ENCODE peak calls at places on chromosomes 16 and 17, in four cellular contexts. I, N, E and M are unnamed samples.

GRCh38 chr16:8727084-8727590 is 52.7 kb downstream of the ABAT start:
- DNase-seq in N (no peak), I (no peak), E (no peak), M (no peak)

GRCh38 chr17:71667661-71668060 is 453.2 kb upstream of the SOX9 start:
- DNase-seq in N (no peak), E (no peak), I (no peak), M (no peak)

GRCh38 chr16:72927199-72928088 is 120.5 kb downstream of the ZFHX3 start:
- DNase-seq in E (peak), N (no peak), I (no peak), M (no peak)

GRCh38 chr17:68640601-68641000 is 39.4 kb upstream of the FAM20A start:
- DNase-seq in E (no peak), N (no peak), I (no peak), M (no peak)

GRCh38 chr16:56475226-56475625 is 23.9 kb downstream of the OGFOD1 start:
- DNase-seq in N (no peak), E (no peak), I (no peak), M (no peak)

GRCh38 chr16:14335297-14335696 is 264.2 kb downstream of the MRTFB start:
- DNase-seq in E (no peak), I (peak), N (no peak), M (no peak)

GRCh38 chr16:88197481-88198456 is 185.0 kb upstream of the ZNF469 start:
- DNase-seq in E (no peak), I (no peak), N (no peak), M (no peak)

GRCh38 chr16:49094471-49094870 is 187.2 kb downstream of the CBLN1 start:
- DNase-seq in E (no peak), I (no peak), N (no peak), M (no peak)

GRCh38 chr17:65334391-65334790 is 197.2 kb downstream of the RGS9 start:
- DNase-seq in I (no peak), N (no peak), E (no peak), M (no peak)

GRCh38 chr17:75652934-75653549 is 13.9 kb downstream of the RECQL5 start:
- DNase-seq in I (peak), E (peak), N (no peak), M (peak)

GRCh38 chr17:72433797-72434196 is 313.0 kb downstream of the SOX9 start:
- DNase-seq in E (no peak), I (no peak), N (no peak), M (no peak)

GRCh38 chr16:30609002-30609927 is 924 bp downstream of the ZNF689 start:
- DNase-seq in N (no peak), I (peak), E (peak), M (peak)

GRCh38 chr16:30083216-30084055 is 7.6 kb downstream of the PPP4C start:
- DNase-seq in E (no peak), I (no peak), N (no peak), M (no peak)

GRCh38 chr16:17755158-17755557 is 284.4 kb upstream of the XYLT1 start:
- DNase-seq in E (no peak), I (no peak), N (no peak), M (no peak)

GRCh38 chr16:17747357-17747756 is 276.6 kb upstream of the XYLT1 start:
- DNase-seq in E (no peak), I (no peak), N (no peak), M (no peak)

GRCh38 chr16:17748005-17748719 is 277.4 kb upstream of the XYLT1 start:
- DNase-seq in I (no peak), N (no peak), E (no peak), M (no peak)

GRCh38 chr16:17744903-17745581 is 274.3 kb upstream of the XYLT1 start:
- DNase-seq in N (no peak), E (no peak), I (no peak), M (no peak)

DNA sequence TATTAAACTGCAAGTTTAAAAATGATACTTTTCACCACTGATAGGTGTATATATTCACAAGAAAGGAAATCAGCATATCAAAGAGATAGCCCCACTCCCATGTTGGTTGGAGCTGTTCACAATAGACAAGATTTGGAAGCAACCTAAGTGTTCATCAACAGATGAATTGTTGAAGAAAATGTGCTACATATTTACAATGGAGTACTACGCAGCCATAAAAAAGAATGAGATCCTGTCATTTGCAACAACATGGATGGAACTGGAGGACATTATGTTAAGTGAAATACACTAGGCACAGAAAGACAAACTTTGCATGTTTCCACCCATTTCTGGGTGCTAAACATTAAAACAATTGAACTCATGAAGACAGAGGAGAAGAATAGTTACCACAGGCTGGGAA is 278.9 kb upstream of the XYLT1 start:
- DNase-seq in I (no peak), E (no peak), N (no peak), M (no peak)
- TF ChIP-seq SPI1 in I (no peak), E (no peak), N (no peak), M (no peak)

GRCh38 chr17:40699880-40700279 is 3.7 kb downstream of the KRT24 start:
- DNase-seq in N (no peak), E (no peak), I (no peak), M (no peak)
- TF ChIP-seq SPI1 in N (no peak), E (no peak), I (no peak), M (no peak)

GRCh38 chr17:48236681-48237134 is 129.1 kb downstream of the SNX11 start:
- DNase-seq in N (no peak), E (no peak), I (no peak), M (no peak)

GRCh38 chr17:48228720-48229119 is 121.2 kb downstream of the SNX11 start:
- DNase-seq in I (peak), N (no peak), E (no peak), M (no peak)

GRCh38 chr17:48234922-48235321 is 127.4 kb downstream of the SNX11 start:
- DNase-seq in E (no peak), I (no peak), N (no peak), M (no peak)

GRCh38 chr17:48231995-48232729 is 124.6 kb downstream of the SNX11 start:
- DNase-seq in I (no peak), E (no peak), N (no peak), M (no peak)
- TF ChIP-seq SPI1 in I (no peak), E (no peak), N (no peak), M (no peak)

DNA sequence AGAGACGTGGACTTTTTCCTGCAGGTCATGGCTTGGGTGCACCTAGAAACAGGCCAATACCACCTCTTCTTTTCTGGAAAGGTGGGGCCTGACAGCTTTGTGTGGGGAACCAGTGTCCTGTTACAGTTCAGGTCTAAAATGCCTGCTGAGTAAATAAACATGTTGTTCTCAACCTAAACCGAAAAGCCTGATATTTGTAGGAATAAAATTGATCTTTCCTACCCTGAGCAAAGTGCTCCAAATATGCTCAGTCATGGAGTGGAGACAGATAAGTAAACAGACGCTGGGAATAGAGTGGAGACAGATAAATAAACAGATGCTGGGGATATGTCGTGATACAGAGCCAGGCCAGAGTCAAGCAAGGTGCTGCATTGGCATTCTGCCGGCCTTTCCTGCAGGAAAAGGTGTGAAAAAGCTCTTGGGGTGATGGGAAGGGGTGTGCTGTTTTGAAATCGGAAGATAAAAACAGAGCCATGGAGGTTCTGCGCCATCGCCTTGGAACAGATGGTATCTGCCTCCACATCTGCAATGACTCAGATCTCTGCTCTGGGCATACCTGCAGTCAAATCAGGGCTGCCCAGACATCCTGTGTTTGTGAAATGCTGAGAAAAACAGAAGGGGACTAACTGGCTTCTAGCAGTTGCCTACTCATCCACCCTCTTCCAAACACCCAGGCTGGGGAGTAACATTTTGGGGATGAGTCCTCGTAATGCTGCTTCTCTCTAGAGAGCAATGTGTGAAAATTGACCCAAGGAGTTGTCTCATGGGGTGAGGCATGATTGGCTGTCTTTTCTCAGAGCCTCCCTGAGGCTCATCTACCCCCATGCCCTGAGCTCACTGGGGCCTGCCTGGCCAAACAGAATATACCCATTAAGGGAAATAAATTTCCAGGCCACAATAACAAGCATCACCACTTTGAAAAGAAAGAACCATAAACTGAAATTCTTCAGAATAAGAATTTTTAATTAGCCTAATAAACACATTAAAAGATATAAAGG is 16.8 kb upstream of the TRPV2 start:
- DNase-seq in E (no peak), I (peak), N (peak), M (peak)
- TF ChIP-seq SPI1 in E (no peak), I (no peak), N (no peak), M (no peak)

DNA sequence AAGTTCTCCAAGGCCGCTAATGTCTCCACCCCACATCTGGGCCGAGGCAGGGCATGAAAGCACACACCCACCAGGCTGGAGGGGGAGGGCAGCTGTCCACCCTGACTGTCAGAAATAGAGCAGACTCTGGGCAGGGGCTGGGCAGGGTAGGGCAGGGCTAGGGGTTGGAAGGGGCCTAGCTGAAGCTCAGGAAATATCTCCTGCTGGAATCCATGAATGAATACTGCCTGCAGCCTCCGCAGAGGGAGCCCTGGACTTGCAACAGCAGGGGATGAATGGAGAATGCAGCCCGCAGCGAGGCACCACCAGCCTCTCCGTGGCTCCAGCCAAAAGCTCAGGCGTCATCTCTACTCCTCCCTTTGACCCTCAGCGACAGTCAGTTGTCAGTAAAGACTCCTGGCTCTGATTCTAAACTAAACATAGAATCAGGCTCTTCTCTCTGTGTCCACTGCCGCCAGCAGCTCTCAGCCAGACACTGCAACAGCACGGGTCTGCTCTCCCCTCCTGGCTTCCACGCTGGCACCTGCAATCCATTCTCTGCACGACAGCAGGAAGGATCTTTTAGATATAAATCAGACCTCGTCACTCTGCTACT is 23.9 kb upstream of the NGFR start:
- DNase-seq in E (no peak), N (no peak), I (no peak), M (no peak)
- TF ChIP-seq SPI1 in E (no peak), N (no peak), I (no peak), M (no peak)

GRCh38 chr17:35713069-35713728 is 18.2 kb upstream of the RASL10B start:
- DNase-seq in N (no peak), E (no peak), I (no peak), M (no peak)

GRCh38 chr17:35705705-35706104 is 25.7 kb upstream of the RASL10B start:
- DNase-seq in I (no peak), N (no peak), E (no peak), M (no peak)

GRCh38 chr17:35708149-35708548 is 23.3 kb upstream of the RASL10B start:
- DNase-seq in I (no peak), N (no peak), E (no peak), M (no peak)

GRCh38 chr17:35708951-35709350 is 22.5 kb upstream of the RASL10B start:
- DNase-seq in I (no peak), E (peak), N (peak), M (no peak)

GRCh38 chr17:35709874-35710273 is 21.6 kb upstream of the RASL10B start:
- DNase-seq in N (no peak), I (no peak), E (no peak), M (no peak)
- TF ChIP-seq SPI1 in N (no peak), I (no peak), E (no peak), M (no peak)

GRCh38 chr16:66695935-66696668 is 441 bp downstream of the CMTM4 start:
- DNase-seq in E (no peak), N (no peak), I (peak), M (peak)
- TF ChIP-seq SPI1 in E (no peak), N (no peak), I (no peak), M (no peak)

DNA sequence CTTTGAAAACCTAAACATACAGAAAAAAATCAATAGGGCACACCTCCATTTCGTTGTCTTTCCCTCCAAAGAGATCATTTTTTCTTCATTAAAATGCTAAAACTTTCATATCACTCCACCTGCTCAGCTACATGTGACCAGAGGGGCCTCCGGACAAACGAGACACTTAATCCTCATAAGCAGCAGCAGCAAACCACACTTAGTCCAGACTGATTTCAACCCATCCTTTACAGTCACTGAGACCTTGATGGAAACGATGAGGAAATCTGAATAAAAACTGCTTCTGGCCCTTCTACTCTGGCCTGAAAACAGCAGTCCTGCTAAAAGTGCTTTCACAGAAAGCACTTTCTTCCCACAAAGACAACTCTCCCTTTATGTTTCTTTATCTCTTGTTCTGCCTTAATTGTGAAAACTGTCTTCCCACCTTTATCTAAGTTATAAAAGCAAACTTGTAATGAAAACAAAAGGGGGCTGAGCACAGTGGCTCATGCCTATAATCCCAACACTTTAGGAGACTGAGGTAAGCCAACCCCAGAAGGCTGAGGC is 4.6 kb downstream of the ANKRD11 start:
- DNase-seq in I (no peak), E (no peak), N (no peak), M (no peak)
- TF ChIP-seq SPI1 in I (no peak), E (no peak), N (no peak), M (no peak)

DNA sequence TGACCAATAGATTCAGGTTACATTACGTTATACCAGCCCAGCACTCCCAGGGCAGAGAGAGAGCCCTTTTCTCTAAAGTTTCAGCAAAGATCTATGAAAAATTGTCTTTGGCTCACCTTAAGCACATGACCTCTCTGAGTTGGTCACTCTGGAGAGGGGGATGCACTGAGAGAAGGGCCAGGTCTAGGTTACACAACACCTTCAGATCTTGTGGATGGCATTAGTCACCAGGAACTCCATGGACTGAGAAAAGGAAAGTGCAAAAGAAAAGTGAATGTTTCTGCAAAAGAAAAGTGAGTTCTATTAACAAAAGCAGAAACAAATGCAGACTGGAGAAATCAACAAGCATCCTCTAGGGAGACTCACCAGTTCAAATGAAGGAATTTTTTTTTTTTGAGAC is 253.3 kb upstream of the SALL1 start:
- DNase-seq in E (no peak), N (no peak), I (no peak), M (no peak)
- TF ChIP-seq SPI1 in E (no peak), N (no peak), I (no peak), M (no peak)